ENCODE peak calls at places on chromosomes 16 and 17, in five cellular contexts. U, F, Q, J and M are unnamed samples.

GRCh38 chr16:74224828-74225227 is 71.8 kb upstream of the PSMD7 start:
- DNase-seq in J (no peak), U (no peak), F (no peak), Q (no peak), M (no peak)

GRCh38 chr17:731943-732787 is at the start of gene TLCD3A:
- DNase-seq in J (no peak), U (peak), F (peak), Q (no peak), M (no peak)

GRCh38 chr16:3645504-3646347 is 8.8 kb upstream of the DNASE1 start:
- DNase-seq in Q (no peak), J (no peak), F (no peak), U (peak), M (no peak)

GRCh38 chr16:8572919-8573724 is 17.2 kb downstream of the TMEM114 start:
- DNase-seq in U (peak), J (no peak), F (no peak), Q (no peak), M (no peak)

GRCh38 chr17:76561332-76561731 is 21.5 kb downstream of the PRCD start:
- DNase-seq in U (no peak), F (no peak), Q (no peak), J (no peak), M (no peak)

GRCh38 chr16:79278506-79278905 is 322.0 kb downstream of the MAF start:
- DNase-seq in U (no peak), F (no peak), J (no peak), Q (peak), M (peak)

GRCh38 chr16:25063865-25064264 is 47.7 kb upstream of the LCMT1 start:
- DNase-seq in J (no peak), U (no peak), F (no peak), Q (no peak), M (no peak)

GRCh38 chr17:2634361-2634960 is 41.0 kb downstream of the PAFAH1B1 start:
- DNase-seq in F (no peak), U (no peak), J (no peak), Q (no peak), M (no peak)

GRCh38 chr17:49965522-49965905 is 3.5 kb upstream of the DLX4 start:
- DNase-seq in Q (no peak), F (no peak), U (no peak), J (no peak), M (no peak)

GRCh38 chr17:65181237-65182061 is 44.3 kb downstream of the RGS9 start:
- DNase-seq in Q (peak), U (no peak), F (no peak), J (no peak), M (peak)

GRCh38 chr16:69848635-69849545 is 86.8 kb downstream of the WWP2 start:
- DNase-seq in F (peak), U (no peak), J (no peak), Q (no peak), M (no peak)

GRCh38 chr16:73000020-73000906 is 47.7 kb downstream of the ZFHX3 start:
- DNase-seq in U (no peak), F (peak), Q (no peak), J (no peak), M (no peak)

GRCh38 chr17:75720656-75721462 is at the start of gene ITGB4:
- DNase-seq in Q (peak), J (no peak), U (peak), F (peak), M (peak)

GRCh38 chr17:73133911-73134649 is 30.7 kb upstream of the SSTR2 start:
- DNase-seq in F (no peak), U (no peak), J (no peak), Q (no peak), M (no peak)

GRCh38 chr17:68314916-68315535 is 23.7 kb downstream of the ARSG start:
- DNase-seq in U (no peak), F (no peak), Q (no peak), J (no peak), M (no peak)

GRCh38 chr17:14091367-14091766 is 22.1 kb downstream of the COX10 start:
- DNase-seq in F (no peak), U (no peak), Q (no peak), J (no peak), M (no peak)

GRCh38 chr17:33661975-33662374 is 368.9 kb upstream of the ASIC2 start:
- DNase-seq in U (no peak), Q (no peak), F (no peak), J (no peak), M (no peak)

GRCh38 chr16:57600048-57600835 is 28.2 kb upstream of the ADGRG1 start:
- DNase-seq in U (peak), J (no peak), F (peak), Q (no peak), M (peak)

GRCh38 chr17:29066053-29066452 is 23.1 kb downstream of the PIPOX start:
- DNase-seq in Q (no peak), U (no peak), J (no peak), F (no peak), M (no peak)

GRCh38 chr17:15341385-15341849 is at the start of gene TEKT3:
- DNase-seq in J (no peak), F (peak), U (peak), Q (no peak), M (peak)

GRCh38 chr17:33024688-33025486 is 33.2 kb downstream of the SPACA3 start:
- DNase-seq in Q (no peak), U (no peak), J (no peak), F (no peak), M (no peak)

GRCh38 chr17:30221346-30221745 is 14.2 kb downstream of the SLC6A4 start:
- DNase-seq in Q (no peak), J (no peak), U (no peak), F (no peak), M (no peak)